ENCODE peak calls at places on chromosomes 16 and 17, in ten cellular contexts. V is esophagus squamous epithelium, P is IMR-90, H is heart left ventricle, I is adrenal gland, G is spleen, N is body of pancreas, L is uterus, J is transverse colon, F is HepG2. D is an unnamed sample.

GRCh38 chr17:83083368-83084201 is 4.2 kb downstream of the METRNL start:
- DNase-seq in V (no peak), P (peak; percentile 99), H (no peak), I (no peak), G (no peak), N (no peak), L (peak; percentile 74), J (no peak), F (no peak), D (no peak)

GRCh38 chr17:42153919-42154491 is 784 bp downstream of the RAB5C start:
- DNase-seq in V (no peak), P (peak; percentile 29), H (no peak), I (peak; percentile 48), G (no peak), N (no peak), L (no peak), J (no peak), F (peak; percentile 71), D (no peak)

GRCh38 chr16:82585675-82586074 is 41.1 kb upstream of the CDH13 start:
- DNase-seq in V (no peak), P (peak; percentile 88), H (no peak), I (no peak), G (no peak), N (no peak), L (no peak), J (no peak), F (no peak), D (no peak)

GRCh38 chr17:21209511-21210175 is 4.3 kb downstream of the TMEM11 start:
- DNase-seq in V (no peak), P (no peak), H (peak; percentile 41), I (no peak), G (no peak), N (peak; percentile 65), L (no peak), J (peak; percentile 77), F (no peak), D (no peak)

GRCh38 chr17:15649861-15650391 is 30.4 kb upstream of the FBXW10B start:
- DNase-seq in V (no peak), P (peak; percentile 55), H (peak; percentile 43), I (peak; percentile 70), G (no peak), N (peak; percentile 48), L (peak; percentile 61), J (peak; percentile 80), F (no peak), D (no peak)

GRCh38 chr17:63834431-63835166 is 7.1 kb upstream of the FTSJ3 start:
- DNase-seq in V (no peak), P (peak; percentile 85), H (peak; percentile 47), I (peak; percentile 85), G (peak; percentile 83), N (peak; percentile 77), L (no peak), J (no peak), F (peak; percentile 81), D (no peak)

GRCh38 chr17:1188812-1189211 is 9.0 kb upstream of the ABR start:
- DNase-seq in V (no peak), P (peak; percentile 27), H (peak; percentile 73), I (peak; percentile 91), G (no peak), N (peak; percentile 91), L (peak; percentile 87), J (peak; percentile 71), F (no peak), D (peak; percentile 97)

GRCh38 chr16:56193951-56194726 is 2.9 kb downstream of the GNAO1 start:
- DNase-seq in V (no peak), P (peak; percentile 55), H (peak; percentile 88), I (peak; percentile 74), G (peak; percentile 86), N (peak; percentile 83), L (peak; percentile 84), J (peak; percentile 70), F (peak; percentile 66), D (peak; percentile 86)

GRCh38 chr17:1229354-1229890 is 40.8 kb upstream of the BHLHA9 start:
- DNase-seq in V (no peak), P (no peak), H (peak; percentile 76), I (peak; percentile 62), G (peak; percentile 93), N (peak; percentile 65), L (no peak), J (peak; percentile 89), F (no peak), D (no peak)

GRCh38 chr16:54009464-54010176 is 277.0 kb downstream of the IRX3 start:
- DNase-seq in V (no peak), P (no peak), H (no peak), I (no peak), G (no peak), N (no peak), L (no peak), J (peak; percentile 18), F (no peak), D (no peak)

GRCh38 chr17:67004191-67004590 is 39.7 kb downstream of the CACNG4 start:
- DNase-seq in V (no peak), P (no peak), H (no peak), I (no peak), G (no peak), N (no peak), L (no peak), J (no peak), F (no peak), D (no peak)

DNA sequence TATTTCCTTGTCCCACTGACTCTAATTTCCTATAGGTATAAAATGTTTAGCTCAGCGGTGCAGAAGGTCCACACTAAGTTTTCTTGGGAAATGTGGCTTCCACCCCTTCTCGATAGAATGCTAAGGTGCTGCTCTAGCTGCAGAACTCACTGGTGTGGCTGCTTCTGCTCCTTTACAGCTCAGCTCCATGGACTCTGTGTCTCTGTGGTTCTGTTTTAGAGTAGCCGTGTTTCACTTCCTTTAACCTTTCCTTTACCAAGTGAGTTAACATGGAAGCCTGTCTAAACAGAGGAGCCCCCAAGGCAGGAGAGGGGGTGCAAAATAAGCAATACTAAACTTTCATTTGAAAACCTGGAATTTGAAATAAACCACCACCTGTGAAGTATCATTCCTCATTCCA is 65.3 kb downstream of the SPECC1 start:
- DNase-seq in V (no peak), P (no peak), H (no peak), I (no peak), G (no peak), N (no peak), L (no peak), J (no peak), F (no peak), D (no peak)
- TF ChIP-seq POLR2A in V (no peak), P (no peak), H (no peak), I (no peak), G (no peak), N (no peak), L (no peak), J (no peak), F (no peak), D (no peak)

GRCh38 chr16:74623846-74624245 is 16.9 kb upstream of the GLG1 start:
- DNase-seq in V (no peak), P (no peak), H (no peak), I (no peak), G (no peak), N (no peak), L (no peak), J (no peak), F (no peak), D (no peak)

GRCh38 chr16:74625500-74626350 is 18.8 kb upstream of the GLG1 start:
- DNase-seq in V (no peak), P (no peak), H (no peak), I (no peak), G (no peak), N (no peak), L (no peak), J (no peak), F (no peak), D (no peak)

GRCh38 chr16:74623214-74623842 is 16.4 kb upstream of the GLG1 start:
- DNase-seq in V (no peak), P (peak; percentile 68), H (no peak), I (peak; percentile 8), G (no peak), N (no peak), L (no peak), J (no peak), F (peak; percentile 55), D (no peak)

GRCh38 chr16:74627506-74628220 is 20.7 kb upstream of the GLG1 start:
- DNase-seq in V (no peak), P (peak; percentile 28), H (no peak), I (peak; percentile 46), G (no peak), N (peak; percentile 70), L (peak; percentile 61), J (no peak), F (no peak), D (no peak)

GRCh38 chr16:74626741-74627416 is 20.0 kb upstream of the GLG1 start:
- DNase-seq in V (no peak), P (peak; percentile 60), H (no peak), I (no peak), G (no peak), N (no peak), L (no peak), J (no peak), F (no peak), D (no peak)
- H3K36me3 ChIP-seq in V (peaks cover 60% of the 10 kb centered on the region), P (peaks cover 42% of the 10 kb centered on the region), H (peaks cover 34% of the 10 kb centered on the region), I (peaks cover 76% of the 10 kb centered on the region), G (peaks cover 6% of the 10 kb centered on the region), N (no peaks in the 10 kb centered on the region), L (no peaks in the 10 kb centered on the region), J (no peaks in the 10 kb centered on the region), F (peaks cover 98% of the 10 kb centered on the region), D (peaks cover 82% of the 10 kb centered on the region)

GRCh38 chr16:84555418-84556196 is 51.1 kb upstream of the MEAK7 start:
- DNase-seq in V (no peak), P (no peak), H (no peak), I (no peak), G (peak; percentile 46), N (no peak), L (no peak), J (no peak), F (no peak), D (no peak)
- H3K27ac ChIP-seq in V (no peak overlapping the region), P (no peak overlapping the region), H (no peak overlapping the region), I (no peak overlapping the region), G (no peak overlapping the region), N (no peak overlapping the region), L (no peak overlapping the region), J (no peak overlapping the region), F (no peak overlapping the region), D (no peak overlapping the region)

GRCh38 chr16:88665148-88665547 is 2.3 kb upstream of the MVD start:
- DNase-seq in V (no peak), P (no peak), H (peak; percentile 61), I (peak; percentile 63), G (no peak), N (peak; percentile 73), L (no peak), J (no peak), F (no peak), D (no peak)

GRCh38 chr16:88659160-88659559 is 3.7 kb downstream of the MVD start:
- DNase-seq in V (no peak), P (no peak), H (no peak), I (no peak), G (no peak), N (no peak), L (no peak), J (no peak), F (no peak), D (no peak)

GRCh38 chr16:88665570-88665969 is 2.7 kb upstream of the MVD start:
- DNase-seq in V (no peak), P (no peak), H (no peak), I (no peak), G (no peak), N (no peak), L (no peak), J (no peak), F (no peak), D (no peak)

GRCh38 chr16:88662222-88662842 is 559 bp downstream of the MVD start:
- DNase-seq in V (no peak), P (no peak), H (peak; percentile 22), I (no peak), G (no peak), N (no peak), L (no peak), J (peak; percentile 46), F (no peak), D (no peak)

GRCh38 chr16:88662843-88663606 is at the start of gene MVD:
- DNase-seq in V (peak; percentile 84), P (peak; percentile 97), H (peak; percentile 98), I (peak; percentile 98), G (peak; percentile 97), N (peak; percentile 97), L (peak; percentile 95), J (peak; percentile 98), F (peak; percentile 98), D (no peak)
- TF ChIP-seq POLR2A in V (no peak), P (peak; percentile 92), H (peak; percentile 92), I (peak; percentile 95), G (no peak), N (peak; percentile 90), L (peak; percentile 80), J (peak; percentile 95), F (peak; percentile 98), D (peak; percentile 53)

D was measured in vagina.